ENCODE peak calls at places on chromosomes 13 and 19, in eight cellular contexts. Q is transverse colon, H is GM12878, W is spleen, Y is GM23338, N is prostate gland, T is breast epithelium, I is stomach. A is an unnamed sample.
A peak's percentile ranks its signal among the peaks of the same experiment; 100 is the strongest.

GRCh38 chr19:38741670-38742069 is 2.6 kb downstream of the CAPN12 start:
- DNase-seq in Q (no peak), H (no peak), W (peak; percentile 61), Y (no peak), N (no peak), T (no peak), I (no peak), A (peak; percentile 5)

GRCh38 chr19:17091758-17092333 is 16.3 kb downstream of the MYO9B start:
- DNase-seq in Q (peak; percentile 54), H (no peak), W (peak; percentile 95), Y (no peak), N (no peak), T (no peak), I (peak; percentile 43), A (peak; percentile 61)

GRCh38 chr19:12777217-12778019 is 2.1 kb upstream of the HOOK2 start:
- DNase-seq in Q (peak; percentile 87), H (no peak), W (peak; percentile 96), Y (peak; percentile 93), N (peak; percentile 69), T (peak; percentile 71), I (peak; percentile 81), A (peak; percentile 80)

GRCh38 chr13:53784331-53784730 is 755.7 kb downstream of the OLFM4 start:
- DNase-seq in Q (no peak), H (no peak), W (no peak), Y (no peak), N (no peak), T (no peak), I (no peak), A (no peak)

GRCh38 chr13:31236211-31236786 is 36.5 kb downstream of the B3GLCT start:
- DNase-seq in Q (no peak), H (no peak), W (no peak), Y (peak; percentile 74), N (no peak), T (no peak), I (no peak), A (no peak)

GRCh38 chr13:110000534-110001345 is 214.4 kb upstream of the IRS2 start:
- DNase-seq in Q (no peak), H (no peak), W (no peak), Y (no peak), N (no peak), T (no peak), I (no peak), A (no peak)

GRCh38 chr13:52809310-52809769 is 39.1 kb downstream of the PCDH8 start:
- DNase-seq in Q (peak; percentile 61), H (peak; percentile 35), W (no peak), Y (peak; percentile 86), N (peak; percentile 56), T (peak; percentile 29), I (peak; percentile 28), A (peak; percentile 56)

GRCh38 chr19:18436651-18437478 is 1.1 kb downstream of the ISYNA1 start:
- DNase-seq in Q (peak; percentile 86), H (no peak), W (peak; percentile 94), Y (peak; percentile 96), N (peak; percentile 71), T (peak; percentile 71), I (peak; percentile 75), A (peak; percentile 91)

GRCh38 chr19:6066661-6067646 is 43.3 kb downstream of the RFX2 start:
- DNase-seq in Q (peak; percentile 91), H (no peak), W (no peak), Y (peak; percentile 98), N (peak; percentile 88), T (peak; percentile 93), I (peak; percentile 92), A (no peak)

GRCh38 chr19:2425622-2426581 is 1.5 kb downstream of the TIMM13 start:
- DNase-seq in Q (no peak), H (no peak), W (peak; percentile 74), Y (no peak), N (no peak), T (no peak), I (no peak), A (no peak)
- TF ChIP-seq POLR2AphosphoS5 in Q (no peak), H (peak; percentile 32), W (no peak), Y (no peak), N (no peak), T (no peak), I (no peak), A (no peak)

GRCh38 chr19:47600246-47601179 is 8.4 kb upstream of the BICRA start:
- DNase-seq in Q (peak; percentile 100), H (peak; percentile 94), W (peak; percentile 100), Y (peak; percentile 100), N (peak; percentile 99), T (peak; percentile 100), I (peak; percentile 100), A (peak; percentile 99)

GRCh38 chr19:47593860-47594259 is 15.1 kb upstream of the BICRA start:
- DNase-seq in Q (no peak), H (no peak), W (no peak), Y (no peak), N (no peak), T (no peak), I (no peak), A (no peak)

GRCh38 chr19:47595937-47596336 is 13.0 kb upstream of the BICRA start:
- DNase-seq in Q (no peak), H (no peak), W (no peak), Y (no peak), N (no peak), T (no peak), I (no peak), A (no peak)

GRCh38 chr19:47601180-47601904 is 7.6 kb upstream of the BICRA start:
- DNase-seq in Q (peak; percentile 84), H (no peak), W (no peak), Y (no peak), N (no peak), T (no peak), I (peak; percentile 50), A (no peak)

DNA sequence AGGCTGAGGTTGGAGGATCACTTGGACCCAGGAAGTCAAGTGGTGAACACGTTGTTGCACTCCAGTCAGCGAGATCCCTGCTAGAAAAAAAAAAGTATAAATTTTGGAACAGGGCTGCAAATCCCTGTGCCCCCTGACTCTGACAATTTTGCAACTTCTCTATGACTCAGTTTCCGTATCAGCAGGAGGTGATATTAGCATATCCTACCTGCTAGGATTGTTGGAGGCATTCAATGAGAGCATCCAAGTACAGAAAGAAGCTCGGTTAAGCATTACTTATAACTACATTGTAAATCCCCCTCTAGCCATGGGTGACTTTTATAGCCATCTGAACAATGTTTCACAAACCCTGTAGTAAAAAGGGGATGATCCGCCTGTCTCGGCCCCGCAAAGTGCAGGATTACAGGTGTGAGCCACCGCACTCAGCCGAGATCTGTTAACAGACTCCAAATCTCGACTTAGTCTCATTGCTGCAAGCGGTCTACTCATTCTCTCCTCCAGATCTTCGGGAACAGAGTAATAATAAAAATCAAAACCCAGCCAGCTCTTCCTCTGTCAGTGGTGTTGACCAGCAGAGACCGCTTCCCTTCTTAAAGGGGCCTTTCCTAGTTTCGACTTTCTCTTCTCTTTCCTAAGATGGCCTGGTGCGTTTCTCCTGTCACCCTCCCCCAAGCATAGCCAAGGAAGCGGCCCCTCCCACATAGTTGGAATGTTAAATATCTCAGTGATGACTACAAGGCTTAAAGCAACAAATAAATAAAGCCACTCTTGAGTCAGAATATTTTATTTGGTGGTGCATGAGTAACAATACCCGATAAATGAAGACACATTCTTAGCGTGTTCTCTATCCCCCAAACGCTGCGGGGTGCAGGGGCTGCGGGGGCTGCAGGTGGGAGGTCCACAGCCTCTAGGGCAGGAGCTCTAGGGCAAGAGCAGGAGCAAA is 10.3 kb upstream of the BICRA start:
- DNase-seq in Q (peak; percentile 59), H (no peak), W (no peak), Y (peak; percentile 97), N (peak; percentile 25), T (peak; percentile 69), I (peak; percentile 41), A (no peak)
- TF ChIP-seq POLR2AphosphoS5 in Q (peak; percentile 61), H (no peak), W (no peak), Y (peak; percentile 23), N (peak; percentile 73), T (no peak), I (peak; percentile 24), A (no peak)

GRCh38 chr19:14526423-14526822 is 3.0 kb upstream of the TECR start:
- DNase-seq in Q (no peak), H (no peak), W (no peak), Y (no peak), N (no peak), T (no peak), I (no peak), A (no peak)

GRCh38 chr19:14530005-14530348 is 583 bp downstream of the TECR start:
- DNase-seq in Q (peak; percentile 72), H (no peak), W (no peak), Y (peak; percentile 51), N (no peak), T (peak; percentile 44), I (no peak), A (no peak)

GRCh38 chr19:14530505-14530904 is 1.1 kb downstream of the TECR start:
- DNase-seq in Q (no peak), H (no peak), W (no peak), Y (no peak), N (no peak), T (no peak), I (no peak), A (no peak)

GRCh38 chr19:14528419-14529253 is 758 bp upstream of the TECR start:
- DNase-seq in Q (no peak), H (no peak), W (peak; percentile 85), Y (no peak), N (no peak), T (peak; percentile 34), I (no peak), A (no peak)

DNA sequence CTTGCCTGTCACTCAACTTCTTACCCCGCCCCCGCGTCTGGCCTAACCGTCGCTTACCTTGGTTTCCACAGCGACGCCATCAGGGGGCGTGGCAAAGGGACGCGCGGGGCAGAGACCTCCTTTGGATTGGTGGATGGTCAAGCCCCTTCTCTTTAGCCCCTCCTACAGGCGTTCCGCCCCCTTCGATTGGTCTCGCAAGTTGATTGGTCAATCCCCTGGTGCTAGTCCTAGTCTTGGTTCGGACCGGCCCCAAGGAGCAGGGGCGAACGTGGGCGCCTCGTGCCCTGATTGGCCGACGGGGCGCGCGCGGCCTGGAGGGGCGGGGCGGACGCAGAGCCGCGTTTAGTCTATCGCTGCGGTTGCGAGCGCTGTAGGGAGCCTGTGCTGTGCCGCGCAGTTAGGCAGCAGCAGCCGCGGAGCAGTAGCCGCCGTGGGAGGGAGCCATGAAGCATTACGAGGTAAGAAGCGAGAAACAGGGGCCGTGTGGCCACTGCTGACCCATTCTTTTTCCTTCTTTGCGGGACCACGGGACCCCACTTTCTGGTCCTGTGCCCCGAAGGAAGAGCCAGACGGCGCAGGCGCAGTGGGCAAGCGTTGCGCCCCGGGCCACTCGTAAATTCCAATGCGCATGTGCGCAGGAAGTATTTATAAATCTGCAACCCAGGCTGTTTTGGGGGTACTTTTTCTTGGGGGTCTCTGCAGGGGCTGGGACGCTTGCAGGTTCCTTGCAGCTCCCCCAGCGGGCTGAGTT is at the start of gene TECR:
- DNase-seq in Q (peak; percentile 100), H (peak; percentile 99), W (peak; percentile 100), Y (peak; percentile 100), N (peak; percentile 100), T (peak; percentile 100), I (peak; percentile 100), A (peak; percentile 88)
- TF ChIP-seq POLR2AphosphoS5 in Q (peak; percentile 96), H (peak; percentile 98), W (peak; percentile 100), Y (peak; percentile 99), N (peak; percentile 98), T (peak; percentile 98), I (peak; percentile 99), A (peak; percentile 94)

DNA sequence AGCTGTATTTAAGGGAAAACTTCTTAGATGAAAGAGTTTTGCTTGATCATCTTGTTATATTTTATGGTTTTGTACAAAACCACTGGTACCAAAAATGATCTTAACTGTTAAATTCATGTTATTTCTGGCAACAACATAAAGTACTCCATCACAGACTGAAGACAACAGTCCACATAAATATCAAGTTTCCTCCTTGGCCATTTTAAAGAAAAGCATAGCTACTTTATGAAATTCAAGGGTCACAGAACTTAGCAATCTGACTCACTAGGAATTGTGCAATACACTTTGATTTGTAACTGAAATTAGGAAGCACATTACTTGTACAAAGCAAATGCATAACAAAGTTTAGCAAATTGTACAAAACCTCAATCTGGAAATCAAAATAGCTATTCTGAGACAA is 66.2 kb downstream of the TBC1D4 start:
- DNase-seq in Q (no peak), H (no peak), W (no peak), Y (no peak), N (no peak), T (no peak), I (no peak), A (no peak)
- TF ChIP-seq POLR2AphosphoS5 in Q (no peak), H (no peak), W (no peak), Y (no peak), N (no peak), T (no peak), I (no peak), A (no peak)